ENCODE peak calls at places on chromosomes 16 and 17, in nine cellular contexts. A, Y, O, H, U, M, K, Z and P are unnamed samples.

GRCh38 chr16:10828851-10829331 is 10.3 kb upstream of the TVP23A start:
- DNase-seq in A (peak), Y (peak), O (peak), H (peak), U (no peak), M (peak), K (no peak), Z (peak), P (no peak)

GRCh38 chr17:62970617-62971016 is 4.6 kb downstream of the TANC2 start:
- DNase-seq in A (no peak), Y (no peak), O (no peak), H (no peak), U (no peak), M (no peak), K (no peak), Z (no peak), P (no peak)

GRCh38 chr16:85334718-85335583 is 222.7 kb upstream of the CIBAR2 start:
- DNase-seq in A (no peak), Y (no peak), O (no peak), H (peak), U (no peak), M (peak), K (no peak), Z (peak), P (no peak)

GRCh38 chr16:3094289-3095027 is 4.6 kb downstream of the ZSCAN10 start:
- DNase-seq in A (no peak), Y (no peak), O (no peak), H (peak), U (peak), M (peak), K (no peak), Z (peak), P (no peak)

GRCh38 chr16:2867987-2868789 is 10.2 kb upstream of the PRSS22 start:
- DNase-seq in A (peak), Y (peak), O (peak), H (peak), U (peak), M (peak), K (peak), Z (peak), P (peak)

GRCh38 chr17:20244671-20245070 is 222.7 kb downstream of the LGALS9B start:
- DNase-seq in A (no peak), Y (no peak), O (no peak), H (no peak), U (no peak), M (no peak), K (no peak), Z (peak), P (no peak)

GRCh38 chr17:5591966-5592365 is 7.7 kb upstream of the NLRP1 start:
- DNase-seq in A (no peak), Y (no peak), O (no peak), H (no peak), U (no peak), M (no peak), K (no peak), Z (no peak), P (no peak)

GRCh38 chr16:48609453-48610023 is 442 bp downstream of the N4BP1 start:
- DNase-seq in A (no peak), Y (peak), O (peak), H (peak), U (no peak), M (peak), K (peak), Z (no peak), P (peak)

GRCh38 chr17:79513805-79514535 is 96.9 kb downstream of the RBFOX3 start:
- DNase-seq in A (no peak), Y (no peak), O (no peak), H (no peak), U (no peak), M (no peak), K (no peak), Z (no peak), P (no peak)

GRCh38 chr17:45155483-45155882 is 6.2 kb upstream of the HEXIM2 start:
- DNase-seq in A (no peak), Y (no peak), O (no peak), H (no peak), U (no peak), M (no peak), K (no peak), Z (peak), P (no peak)

GRCh38 chr17:75910699-75911098 is 6.0 kb upstream of the MRPL38 start:
- DNase-seq in A (no peak), Y (no peak), O (no peak), H (no peak), U (no peak), M (no peak), K (no peak), Z (no peak), P (no peak)

GRCh38 chr16:71540-72341 is 690 bp downstream of the RHBDF1 start:
- DNase-seq in A (no peak), Y (peak), O (peak), H (no peak), U (peak), M (peak), K (no peak), Z (peak), P (no peak)

GRCh38 chr16:23668225-23668624 is 10.5 kb upstream of the PLK1 start:
- DNase-seq in A (no peak), Y (no peak), O (no peak), H (no peak), U (no peak), M (no peak), K (no peak), Z (no peak), P (no peak)

GRCh38 chr17:10756604-10757003 is 26.8 kb upstream of the TMEM220 start:
- DNase-seq in A (no peak), Y (no peak), O (no peak), H (no peak), U (no peak), M (peak), K (no peak), Z (no peak), P (no peak)

GRCh38 chr17:1001640-1002411 is 4.9 kb downstream of the TIMM22 start:
- DNase-seq in A (no peak), Y (no peak), O (no peak), H (no peak), U (no peak), M (no peak), K (no peak), Z (no peak), P (no peak)

GRCh38 chr17:82126479-82127314 is 28.7 kb upstream of the FASN start:
- DNase-seq in A (no peak), Y (no peak), O (no peak), H (no peak), U (no peak), M (no peak), K (peak), Z (no peak), P (no peak)

GRCh38 chr17:17313350-17313991 is 10.3 kb downstream of the NT5M start:
- DNase-seq in A (no peak), Y (peak), O (peak), H (peak), U (peak), M (peak), K (peak), Z (peak), P (no peak)

GRCh38 chr16:4059969-4060368 is 56.3 kb downstream of the ADCY9 start:
- DNase-seq in A (no peak), Y (no peak), O (no peak), H (no peak), U (no peak), M (no peak), K (no peak), Z (no peak), P (peak)

GRCh38 chr17:56262854-56263253 is 109.6 kb downstream of the ANKFN1 start:
- DNase-seq in A (no peak), Y (no peak), O (peak), H (no peak), U (no peak), M (no peak), K (no peak), Z (peak), P (no peak)

GRCh38 chr17:45763182-45763581 is 20.9 kb upstream of the CRHR1 start:
- DNase-seq in A (no peak), Y (no peak), O (no peak), H (no peak), U (no peak), M (no peak), K (no peak), Z (no peak), P (no peak)

GRCh38 chr17:14351493-14351892 is 50.6 kb downstream of the HS3ST3B1 start:
- DNase-seq in A (no peak), Y (no peak), O (no peak), H (no peak), U (no peak), M (no peak), K (no peak), Z (no peak), P (no peak)

GRCh38 chr17:49968380-49969133 is 433 bp upstream of the DLX4 start:
- DNase-seq in A (peak), Y (peak), O (peak), H (peak), U (peak), M (peak), K (peak), Z (peak), P (no peak)

DNA sequence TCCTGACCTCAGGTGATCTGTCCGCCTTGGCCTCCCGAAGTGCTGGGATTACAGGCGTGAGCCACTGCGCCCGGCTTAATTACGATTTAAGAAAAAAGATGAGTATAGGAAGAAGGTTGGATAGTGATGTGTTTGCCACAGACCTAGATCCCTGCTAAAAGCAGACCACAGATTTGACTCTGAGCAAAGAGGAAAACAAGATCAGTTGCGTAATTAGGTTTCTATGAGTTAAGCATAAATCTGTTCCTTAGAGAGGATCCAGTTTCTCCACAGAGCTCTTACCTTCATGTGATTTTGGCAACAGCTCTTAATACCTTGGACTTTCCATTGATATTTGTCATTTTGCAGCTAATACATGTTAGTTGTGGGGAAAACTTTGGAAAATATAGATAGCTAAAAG is 31.1 kb downstream of the CDH1 start:
- DNase-seq in A (no peak), Y (no peak), O (no peak), H (no peak), U (no peak), M (no peak), K (no peak), Z (no peak), P (no peak)
- TF ChIP-seq CTCF in A (no peak), Y (no peak), O (no peak), H (no peak), U (no peak), M (no peak), K (no peak), Z (no peak), P (no peak)

GRCh38 chr17:4358154-4358553 is 8.3 kb downstream of the UBE2G1 start:
- DNase-seq in A (no peak), Y (no peak), O (no peak), H (no peak), U (no peak), M (no peak), K (no peak), Z (no peak), P (no peak)

GRCh38 chr17:4365628-4366311 is 705 bp downstream of the UBE2G1 start:
- DNase-seq in A (no peak), Y (peak), O (peak), H (peak), U (no peak), M (peak), K (peak), Z (no peak), P (no peak)

GRCh38 chr17:4364622-4365041 is 1.8 kb downstream of the UBE2G1 start:
- DNase-seq in A (no peak), Y (no peak), O (no peak), H (no peak), U (no peak), M (peak), K (no peak), Z (no peak), P (no peak)

GRCh38 chr17:4365103-4365627 is 1.3 kb downstream of the UBE2G1 start:
- DNase-seq in A (peak), Y (peak), O (peak), H (peak), U (peak), M (peak), K (peak), Z (peak), P (peak)

GRCh38 chr17:4362141-4362540 is 4.3 kb downstream of the UBE2G1 start:
- DNase-seq in A (no peak), Y (no peak), O (no peak), H (peak), U (no peak), M (no peak), K (no peak), Z (peak), P (no peak)
- TF ChIP-seq CTCF in A (no peak), Y (no peak), O (no peak), H (peak), U (peak), M (no peak), K (no peak), Z (peak), P (peak)

GRCh38 chr16:5642470-5642869 is 544.9 kb upstream of the EEF2KMT start:
- DNase-seq in A (no peak), Y (no peak), O (peak), H (no peak), U (no peak), M (no peak), K (no peak), Z (no peak), P (no peak)

GRCh38 chr16:5640883-5641282 is 543.3 kb upstream of the EEF2KMT start:
- DNase-seq in A (no peak), Y (no peak), O (no peak), H (no peak), U (no peak), M (no peak), K (no peak), Z (no peak), P (no peak)

GRCh38 chr16:5642034-5642433 is 544.4 kb upstream of the EEF2KMT start:
- DNase-seq in A (no peak), Y (no peak), O (no peak), H (peak), U (no peak), M (no peak), K (no peak), Z (no peak), P (no peak)

GRCh38 chr16:5644132-5644531 is 546.5 kb upstream of the EEF2KMT start:
- DNase-seq in A (no peak), Y (no peak), O (no peak), H (no peak), U (no peak), M (no peak), K (no peak), Z (no peak), P (no peak)

GRCh38 chr16:5639531-5639930 is 541.9 kb upstream of the EEF2KMT start:
- DNase-seq in A (no peak), Y (no peak), O (no peak), H (no peak), U (no peak), M (no peak), K (no peak), Z (no peak), P (no peak)
- TF ChIP-seq CTCF in A (no peak), Y (no peak), O (no peak), H (no peak), U (no peak), M (no peak), K (no peak), Z (no peak), P (no peak)

GRCh38 chr17:43779145-43780125 is 658 bp upstream of the DUSP3 start:
- DNase-seq in A (no peak), Y (no peak), O (no peak), H (no peak), U (peak), M (no peak), K (no peak), Z (no peak), P (no peak)
- TF ChIP-seq CTCF in A (no peak), Y (no peak), O (no peak), H (peak), U (no peak), M (no peak), K (no peak), Z (peak), P (no peak)

GRCh38 chr16:74766729-74767128 is 7.9 kb downstream of the FA2H start:
- DNase-seq in A (no peak), Y (no peak), O (no peak), H (no peak), U (no peak), M (no peak), K (no peak), Z (no peak), P (no peak)
- TF ChIP-seq CTCF in A (peak), Y (no peak), O (no peak), H (peak), U (peak), M (no peak), K (no peak), Z (peak), P (no peak)

DNA sequence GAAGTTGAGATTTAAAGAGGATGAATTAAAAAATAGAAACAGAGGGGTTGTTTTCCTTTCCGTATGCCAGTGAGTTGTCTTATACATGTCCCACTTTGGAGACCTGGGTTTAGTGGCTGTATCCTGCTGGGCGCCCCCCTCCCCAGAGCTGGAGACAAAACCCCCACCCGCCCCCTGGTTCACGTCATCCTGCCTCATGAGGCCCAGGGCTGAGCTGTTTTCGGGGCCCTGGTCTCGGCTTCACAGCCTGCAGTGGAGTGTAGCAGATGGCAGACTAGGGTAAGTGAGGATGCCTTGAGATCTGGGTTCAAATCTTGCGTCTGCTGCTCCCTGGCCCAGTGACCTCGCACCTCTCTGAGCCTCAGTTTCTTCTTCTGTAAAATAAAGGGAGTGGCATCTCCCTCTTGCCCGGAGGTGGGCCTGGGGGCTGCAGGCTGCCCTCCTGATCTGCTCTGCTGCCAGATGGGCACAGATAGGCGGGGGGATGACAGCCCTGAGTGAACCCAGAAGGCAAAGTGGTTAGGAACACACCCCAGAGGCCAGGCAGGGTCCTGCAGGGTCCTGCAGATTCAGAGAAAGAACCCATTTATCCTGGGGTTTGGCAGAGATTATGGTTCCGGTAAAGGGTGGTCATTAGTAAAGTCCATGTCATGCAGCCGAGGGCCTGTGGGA is 45.1 kb downstream of the SOCS3 start:
- DNase-seq in A (no peak), Y (no peak), O (no peak), H (no peak), U (no peak), M (no peak), K (no peak), Z (no peak), P (no peak)
- TF ChIP-seq CTCF in A (peak), Y (no peak), O (no peak), H (peak), U (peak), M (no peak), K (no peak), Z (no peak), P (peak)

GRCh38 chr16:70454221-70455034 is at the start of gene FCSK:
- DNase-seq in A (no peak), Y (peak), O (peak), H (peak), U (peak), M (peak), K (peak), Z (peak), P (no peak)
- TF ChIP-seq CTCF in A (no peak), Y (peak), O (no peak), H (no peak), U (no peak), M (no peak), K (no peak), Z (no peak), P (no peak)

DNA sequence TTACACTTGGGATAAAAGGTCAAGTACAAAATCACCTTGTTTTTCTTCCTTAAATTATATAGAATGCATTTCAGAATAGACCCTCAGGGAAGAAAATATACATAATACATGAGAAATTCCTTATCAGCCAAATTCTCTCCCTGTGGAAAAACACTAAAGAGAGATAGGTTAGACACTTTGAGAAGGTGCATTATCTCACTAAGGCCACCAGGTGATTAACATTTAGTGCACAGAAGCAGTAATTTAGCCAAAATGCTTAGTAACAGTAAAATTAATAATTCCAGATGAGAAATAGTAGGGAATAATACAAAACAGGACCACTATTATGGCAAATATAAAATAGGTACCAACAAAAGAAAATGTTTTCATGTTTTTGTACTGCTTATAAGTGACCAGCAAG is 185.3 kb upstream of the C17orf78 start:
- DNase-seq in A (no peak), Y (no peak), O (no peak), H (no peak), U (no peak), M (no peak), K (no peak), Z (no peak), P (no peak)
- TF ChIP-seq CTCF in A (no peak), Y (peak), O (no peak), H (peak), U (peak), M (no peak), K (no peak), Z (peak), P (no peak)

DNA sequence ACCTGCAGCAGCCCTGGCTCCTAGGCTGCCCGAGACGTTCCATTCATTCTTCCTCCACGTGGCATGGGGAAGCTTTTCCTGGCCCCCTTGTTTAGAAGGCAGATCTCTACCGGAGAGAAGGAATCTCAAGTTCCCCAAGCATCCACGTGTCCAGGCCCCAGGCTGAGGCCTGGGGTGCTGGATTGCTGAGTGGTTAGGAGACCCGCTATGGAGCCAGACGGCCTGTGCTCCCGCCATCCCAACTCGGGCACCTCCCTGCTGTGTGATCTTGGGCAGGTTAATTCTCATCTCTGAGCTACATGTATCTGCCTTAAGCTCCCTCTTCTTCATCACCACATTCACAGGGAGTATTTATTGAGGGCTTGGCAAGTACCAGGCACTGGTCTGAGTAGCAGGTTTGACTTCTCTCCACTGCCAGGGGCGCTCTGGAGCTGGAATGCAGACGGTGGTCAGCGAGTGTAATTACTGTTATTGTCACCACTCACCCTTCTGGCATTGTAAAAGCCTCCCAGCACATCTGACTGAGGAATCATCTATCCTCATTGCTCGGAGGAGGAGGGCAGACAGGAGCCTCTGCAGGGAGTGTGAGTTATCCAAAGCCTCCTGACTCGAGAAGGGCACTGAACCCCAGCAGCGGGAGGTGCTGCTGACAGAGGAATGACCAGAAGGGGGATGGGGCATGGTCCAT is 1.1 kb upstream of the ADGRG1 start:
- DNase-seq in A (peak), Y (no peak), O (no peak), H (no peak), U (no peak), M (no peak), K (no peak), Z (peak), P (no peak)
- TF ChIP-seq CTCF in A (peak), Y (no peak), O (no peak), H (peak), U (peak), M (no peak), K (no peak), Z (peak), P (peak)

GRCh38 chr16:47059991-47060390 is 83.8 kb downstream of the NETO2 start:
- DNase-seq in A (no peak), Y (no peak), O (no peak), H (no peak), U (no peak), M (no peak), K (no peak), Z (no peak), P (no peak)
- TF ChIP-seq CTCF in A (no peak), Y (peak), O (no peak), H (no peak), U (no peak), M (no peak), K (no peak), Z (no peak), P (no peak)